ENCODE peak calls at places on chromosomes 5 and 9, in seven cellular contexts. One of them, this sample, is unnamed.
A peak's percentile ranks its signal among the peaks of the same experiment; 100 is the strongest.

GRCh38 chr9:122904823-122905710 is at the start of gene RC3H2:
- DNase-seq in cardiac muscle cell: peak; percentile 99
- DNase-seq in nephron progenitor cell: peak; percentile 93
- DNase-seq in psoas muscle: peak; percentile 98
- DNase-seq in stomach: peak; percentile 97
- DNase-seq in fibroblast of the aortic adventitia: peak; percentile 100
- DNase-seq in HFFc6: peak; percentile 100
- DNase-seq in this sample: peak; percentile 94

GRCh38 chr5:95725071-95725820 is 5.9 kb upstream of the RHOBTB3 start:
- DNase-seq in cardiac muscle cell: no peak
- DNase-seq in psoas muscle: no peak
- DNase-seq in stomach: no peak
- DNase-seq in nephron progenitor cell: no peak
- DNase-seq in HFFc6: no peak
- DNase-seq in fibroblast of the aortic adventitia: no peak
- DNase-seq in this sample: no peak

GRCh38 chr5:160064441-160064840 is 54.8 kb downstream of the PWWP2A start:
- DNase-seq in stomach: peak; percentile 72
- DNase-seq in nephron progenitor cell: no peak
- DNase-seq in fibroblast of the aortic adventitia: no peak
- DNase-seq in HFFc6: no peak
- DNase-seq in psoas muscle: no peak
- DNase-seq in cardiac muscle cell: no peak
- DNase-seq in this sample: no peak

GRCh38 chr5:68365894-68366293 is 150.3 kb downstream of the PIK3R1 start:
- DNase-seq in cardiac muscle cell: no peak
- DNase-seq in psoas muscle: no peak
- DNase-seq in fibroblast of the aortic adventitia: no peak
- DNase-seq in nephron progenitor cell: no peak
- DNase-seq in HFFc6: no peak
- DNase-seq in stomach: no peak
- DNase-seq in this sample: no peak

GRCh38 chr5:9451017-9451416 is 94.9 kb downstream of the SEMA5A start:
- DNase-seq in psoas muscle: no peak
- DNase-seq in fibroblast of the aortic adventitia: no peak
- DNase-seq in nephron progenitor cell: no peak
- DNase-seq in stomach: no peak
- DNase-seq in cardiac muscle cell: no peak
- DNase-seq in HFFc6: no peak
- DNase-seq in this sample: no peak

GRCh38 chr9:114149181-114149580 is 6.2 kb upstream of the COL27A1 start:
- DNase-seq in psoas muscle: no peak
- DNase-seq in stomach: no peak
- DNase-seq in HFFc6: no peak
- DNase-seq in cardiac muscle cell: no peak
- DNase-seq in nephron progenitor cell: no peak
- DNase-seq in fibroblast of the aortic adventitia: no peak
- DNase-seq in this sample: no peak

GRCh38 chr9:751137-752051 is 90.1 kb upstream of the DMRT1 start:
- DNase-seq in nephron progenitor cell: peak; percentile 11
- DNase-seq in cardiac muscle cell: no peak
- DNase-seq in stomach: no peak
- DNase-seq in HFFc6: peak; percentile 71
- DNase-seq in fibroblast of the aortic adventitia: peak; percentile 61
- DNase-seq in psoas muscle: no peak
- DNase-seq in this sample: no peak

GRCh38 chr5:100464418-100464817 is 70.8 kb upstream of the FAM174A start:
- DNase-seq in stomach: no peak
- DNase-seq in cardiac muscle cell: no peak
- DNase-seq in psoas muscle: no peak
- DNase-seq in nephron progenitor cell: no peak
- DNase-seq in fibroblast of the aortic adventitia: peak; percentile 14
- DNase-seq in HFFc6: no peak
- DNase-seq in this sample: no peak

GRCh38 chr9:4894076-4894475 is 91.0 kb upstream of the JAK2 start:
- DNase-seq in fibroblast of the aortic adventitia: peak; percentile 77
- DNase-seq in HFFc6: peak; percentile 18
- DNase-seq in nephron progenitor cell: no peak
- DNase-seq in stomach: no peak
- DNase-seq in psoas muscle: no peak
- DNase-seq in cardiac muscle cell: no peak
- DNase-seq in this sample: no peak

GRCh38 chr5:145983461-145983860 is 47.1 kb downstream of the SH3RF2 start:
- DNase-seq in fibroblast of the aortic adventitia: no peak
- DNase-seq in HFFc6: no peak
- DNase-seq in nephron progenitor cell: no peak
- DNase-seq in psoas muscle: no peak
- DNase-seq in cardiac muscle cell: no peak
- DNase-seq in stomach: no peak
- DNase-seq in this sample: no peak

GRCh38 chr9:10403283-10403682 is 209.5 kb downstream of the PTPRD start:
- DNase-seq in stomach: no peak
- DNase-seq in HFFc6: no peak
- DNase-seq in cardiac muscle cell: no peak
- DNase-seq in psoas muscle: no peak
- DNase-seq in nephron progenitor cell: no peak
- DNase-seq in fibroblast of the aortic adventitia: no peak
- DNase-seq in this sample: no peak

GRCh38 chr5:127092690-127093089 is 19.4 kb upstream of the C5orf63 start:
- DNase-seq in psoas muscle: no peak
- DNase-seq in cardiac muscle cell: peak; percentile 44
- DNase-seq in stomach: no peak
- DNase-seq in HFFc6: peak; percentile 69
- DNase-seq in fibroblast of the aortic adventitia: peak; percentile 46
- DNase-seq in nephron progenitor cell: no peak
- DNase-seq in this sample: no peak

GRCh38 chr9:116383133-116383532 is 229.5 kb downstream of the PAPPA start:
- DNase-seq in psoas muscle: no peak
- DNase-seq in stomach: no peak
- DNase-seq in fibroblast of the aortic adventitia: no peak
- DNase-seq in cardiac muscle cell: no peak
- DNase-seq in HFFc6: no peak
- DNase-seq in nephron progenitor cell: no peak
- DNase-seq in this sample: no peak

GRCh38 chr5:71883745-71884103 is 164.6 kb downstream of the CARTPT start:
- DNase-seq in psoas muscle: peak; percentile 19
- DNase-seq in HFFc6: no peak
- DNase-seq in stomach: no peak
- DNase-seq in nephron progenitor cell: no peak
- DNase-seq in cardiac muscle cell: no peak
- DNase-seq in fibroblast of the aortic adventitia: peak; percentile 50
- DNase-seq in this sample: no peak

GRCh38 chr9:78408388-78408787 is 111.5 kb downstream of the PSAT1 start:
- DNase-seq in cardiac muscle cell: no peak
- DNase-seq in fibroblast of the aortic adventitia: no peak
- DNase-seq in stomach: no peak
- DNase-seq in HFFc6: no peak
- DNase-seq in nephron progenitor cell: no peak
- DNase-seq in psoas muscle: no peak
- DNase-seq in this sample: no peak

GRCh38 chr5:153445875-153446567 is 44.4 kb upstream of the GRIA1 start:
- DNase-seq in fibroblast of the aortic adventitia: no peak
- DNase-seq in nephron progenitor cell: no peak
- DNase-seq in cardiac muscle cell: no peak
- DNase-seq in stomach: peak; percentile 49
- DNase-seq in psoas muscle: no peak
- DNase-seq in HFFc6: no peak
- DNase-seq in this sample: no peak

GRCh38 chr9:99336005-99336404 is 113.9 kb downstream of the SEC61B start:
- DNase-seq in HFFc6: no peak
- DNase-seq in fibroblast of the aortic adventitia: no peak
- DNase-seq in cardiac muscle cell: no peak
- DNase-seq in psoas muscle: no peak
- DNase-seq in nephron progenitor cell: no peak
- DNase-seq in stomach: no peak
- DNase-seq in this sample: no peak

GRCh38 chr9:26892251-26893029 is at the start of gene CAAP1:
- DNase-seq in HFFc6: peak; percentile 87
- DNase-seq in cardiac muscle cell: peak; percentile 96
- DNase-seq in psoas muscle: peak; percentile 96
- DNase-seq in stomach: peak; percentile 94
- DNase-seq in fibroblast of the aortic adventitia: peak; percentile 88
- DNase-seq in nephron progenitor cell: peak; percentile 88
- DNase-seq in this sample: peak; percentile 76

GRCh38 chr5:54785729-54786548 is 199.5 kb downstream of the ESM1 start:
- DNase-seq in nephron progenitor cell: no peak
- DNase-seq in fibroblast of the aortic adventitia: peak; percentile 27
- DNase-seq in psoas muscle: no peak
- DNase-seq in cardiac muscle cell: peak; percentile 68
- DNase-seq in stomach: no peak
- DNase-seq in HFFc6: no peak
- DNase-seq in this sample: no peak
- TF ChIP-seq CTCF in nephron progenitor cell: no peak
- TF ChIP-seq CTCF in fibroblast of the aortic adventitia: no peak
- TF ChIP-seq CTCF in psoas muscle: no peak
- TF ChIP-seq CTCF in cardiac muscle cell: no peak
- TF ChIP-seq CTCF in stomach: no peak
- TF ChIP-seq CTCF in HFFc6: no peak
- TF ChIP-seq CTCF in this sample: no peak

GRCh38 chr9:75200892-75201470 is 112.7 kb downstream of the OSTF1 start:
- DNase-seq in HFFc6: peak; percentile 34
- DNase-seq in cardiac muscle cell: peak; percentile 58
- DNase-seq in nephron progenitor cell: peak; percentile 34
- DNase-seq in fibroblast of the aortic adventitia: peak; percentile 58
- DNase-seq in stomach: no peak
- DNase-seq in psoas muscle: no peak
- DNase-seq in this sample: no peak

GRCh38 chr9:75198436-75198835 is 110.1 kb downstream of the OSTF1 start:
- DNase-seq in fibroblast of the aortic adventitia: no peak
- DNase-seq in psoas muscle: no peak
- DNase-seq in nephron progenitor cell: peak; percentile 6
- DNase-seq in cardiac muscle cell: no peak
- DNase-seq in HFFc6: no peak
- DNase-seq in stomach: no peak
- DNase-seq in this sample: no peak

GRCh38 chr9:75201480-75202209 is 113.3 kb downstream of the OSTF1 start:
- DNase-seq in stomach: no peak
- DNase-seq in HFFc6: no peak
- DNase-seq in nephron progenitor cell: no peak
- DNase-seq in cardiac muscle cell: no peak
- DNase-seq in fibroblast of the aortic adventitia: no peak
- DNase-seq in psoas muscle: no peak
- DNase-seq in this sample: no peak

DNA sequence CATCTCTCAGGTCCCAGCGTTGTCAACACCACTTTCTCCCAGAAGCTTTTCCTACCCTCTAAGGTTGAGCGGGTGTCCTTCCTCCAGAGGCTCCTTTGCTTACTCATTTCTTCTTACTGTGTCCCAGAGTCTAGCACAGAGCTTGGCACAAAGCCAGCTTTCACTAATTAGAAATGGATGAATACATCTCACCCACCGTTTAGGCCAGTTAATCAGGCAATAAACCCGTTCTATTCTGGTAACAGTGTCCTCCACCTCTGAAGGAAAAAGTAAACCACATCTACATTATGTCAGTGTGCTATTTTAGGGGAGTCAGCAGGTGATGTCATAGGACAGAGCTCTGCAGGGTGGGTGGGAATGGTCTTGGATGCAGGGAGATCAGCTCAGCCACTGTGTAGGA is 109.2 kb downstream of the OSTF1 start:
- DNase-seq in cardiac muscle cell: no peak
- DNase-seq in fibroblast of the aortic adventitia: no peak
- DNase-seq in psoas muscle: no peak
- DNase-seq in stomach: no peak
- DNase-seq in HFFc6: no peak
- DNase-seq in nephron progenitor cell: no peak
- DNase-seq in this sample: no peak
- TF ChIP-seq CTCF in cardiac muscle cell: no peak
- TF ChIP-seq CTCF in fibroblast of the aortic adventitia: no peak
- TF ChIP-seq CTCF in psoas muscle: no peak
- TF ChIP-seq CTCF in stomach: no peak
- TF ChIP-seq CTCF in HFFc6: no peak
- TF ChIP-seq CTCF in nephron progenitor cell: no peak
- TF ChIP-seq CTCF in this sample: no peak

DNA sequence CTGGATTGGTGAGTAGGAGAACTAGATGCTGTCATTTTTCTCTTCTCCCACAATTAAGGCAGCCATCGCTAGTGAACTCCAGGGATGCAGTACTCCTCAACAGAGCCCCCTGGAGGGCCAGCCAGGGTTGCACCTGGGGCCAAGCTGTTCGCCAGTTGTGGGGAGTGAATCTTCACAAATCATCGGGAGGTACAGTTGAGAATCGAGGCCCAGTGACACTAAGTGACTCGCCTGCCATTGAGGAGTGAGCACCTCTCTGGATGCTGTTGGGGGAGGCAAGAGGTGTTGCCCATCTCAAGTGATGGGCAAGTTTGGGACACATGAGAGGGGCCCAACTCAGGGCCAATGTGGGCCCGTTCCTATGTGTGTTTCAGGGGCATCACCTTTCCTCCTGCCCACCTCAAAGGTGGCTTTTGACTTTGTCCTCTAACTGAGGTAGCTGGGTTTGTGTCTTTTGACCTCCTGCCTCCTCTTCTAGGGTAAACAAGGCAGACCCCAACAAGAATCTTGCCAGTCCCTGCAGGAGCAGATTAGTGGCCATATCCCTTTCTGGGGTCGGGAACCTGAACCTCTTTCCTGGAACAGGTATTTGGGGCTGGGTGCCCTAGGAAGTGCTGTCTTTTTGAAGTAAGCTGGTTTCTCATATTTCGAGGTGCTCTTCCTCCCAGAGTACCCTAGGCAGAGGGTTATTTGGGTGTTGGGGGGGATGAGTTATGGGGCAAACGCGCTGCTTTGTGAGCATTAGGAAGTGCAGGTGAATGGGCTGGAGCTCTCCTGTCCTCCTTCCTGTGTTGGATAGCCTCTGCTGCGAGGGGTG is 181.2 kb downstream of the MACROH2A1 start:
- DNase-seq in fibroblast of the aortic adventitia: no peak
- DNase-seq in cardiac muscle cell: no peak
- DNase-seq in HFFc6: no peak
- DNase-seq in nephron progenitor cell: peak; percentile 32
- DNase-seq in stomach: no peak
- DNase-seq in psoas muscle: no peak
- DNase-seq in this sample: no peak
- TF ChIP-seq CTCF in fibroblast of the aortic adventitia: no peak
- TF ChIP-seq CTCF in cardiac muscle cell: no peak
- TF ChIP-seq CTCF in HFFc6: peak; percentile 32
- TF ChIP-seq CTCF in nephron progenitor cell: peak; percentile 14
- TF ChIP-seq CTCF in stomach: no peak
- TF ChIP-seq CTCF in psoas muscle: no peak
- TF ChIP-seq CTCF in this sample: peak; percentile 34

GRCh38 chr9:134436926-134437325 is 110.7 kb downstream of the RXRA start:
- DNase-seq in cardiac muscle cell: no peak
- DNase-seq in fibroblast of the aortic adventitia: no peak
- DNase-seq in HFFc6: no peak
- DNase-seq in psoas muscle: no peak
- DNase-seq in stomach: no peak
- DNase-seq in nephron progenitor cell: no peak
- DNase-seq in this sample: no peak

GRCh38 chr9:134437417-134438203 is 111.4 kb downstream of the RXRA start:
- DNase-seq in HFFc6: no peak
- DNase-seq in nephron progenitor cell: peak; percentile 53
- DNase-seq in psoas muscle: no peak
- DNase-seq in stomach: peak; percentile 60
- DNase-seq in cardiac muscle cell: peak; percentile 49
- DNase-seq in fibroblast of the aortic adventitia: no peak
- DNase-seq in this sample: no peak

GRCh38 chr9:134436356-134436717 is 110.1 kb downstream of the RXRA start:
- DNase-seq in fibroblast of the aortic adventitia: no peak
- DNase-seq in cardiac muscle cell: no peak
- DNase-seq in nephron progenitor cell: no peak
- DNase-seq in psoas muscle: no peak
- DNase-seq in HFFc6: no peak
- DNase-seq in stomach: no peak
- DNase-seq in this sample: no peak

GRCh38 chr9:134439368-134439784 is 113.1 kb downstream of the RXRA start:
- DNase-seq in fibroblast of the aortic adventitia: no peak
- DNase-seq in psoas muscle: no peak
- DNase-seq in HFFc6: no peak
- DNase-seq in nephron progenitor cell: no peak
- DNase-seq in stomach: no peak
- DNase-seq in cardiac muscle cell: no peak
- DNase-seq in this sample: no peak

GRCh38 chr9:134438204-134438788 is 112.0 kb downstream of the RXRA start:
- DNase-seq in HFFc6: no peak
- DNase-seq in fibroblast of the aortic adventitia: no peak
- DNase-seq in nephron progenitor cell: no peak
- DNase-seq in stomach: peak; percentile 59
- DNase-seq in psoas muscle: no peak
- DNase-seq in cardiac muscle cell: no peak
- DNase-seq in this sample: no peak
- TF ChIP-seq CTCF in HFFc6: no peak
- TF ChIP-seq CTCF in fibroblast of the aortic adventitia: no peak
- TF ChIP-seq CTCF in nephron progenitor cell: no peak
- TF ChIP-seq CTCF in stomach: peak; percentile 41
- TF ChIP-seq CTCF in psoas muscle: peak; percentile 14
- TF ChIP-seq CTCF in cardiac muscle cell: no peak
- TF ChIP-seq CTCF in this sample: no peak